ENCODE peak calls at places on chromosomes 16 and 17, in five cellular contexts. L is non-pigmented ciliary epithelial cell; T is NCI-H774; O is SHP77 treated with DMSO at 0.1 percent for 48 hours; S is stimulated activated CD4-positive, alpha-beta T cell treated with anti-CD3 and anti-CD28 coated beads, Interleukin-4, amount 100 ng/mL, for 24 hours. D is an unnamed sample.

GRCh38 chr17:58491510-58492045 is 3.4 kb upstream of the HSF5 start:
- DNase-seq in L (no peak), T (no peak), O (no peak), S (no peak), D (no peak)

GRCh38 chr16:35208001-35208935 is 1748.9 kb downstream of the TP53TG3F start:
- DNase-seq in L (no peak), T (no peak), O (peak), S (no peak), D (no peak)

GRCh38 chr17:798246-798645 is 16.1 kb downstream of the MRM3 start:
- DNase-seq in L (no peak), T (no peak), O (no peak), S (no peak), D (no peak)

GRCh38 chr17:78375401-78376079 is 2.9 kb upstream of the PGS1 start:
- DNase-seq in L (peak), T (no peak), O (no peak), S (no peak), D (peak)

GRCh38 chr16:15032547-15033308 is 23.1 kb downstream of the NTAN1 start:
- DNase-seq in L (no peak), T (no peak), O (no peak), S (no peak), D (no peak)

GRCh38 chr17:9557846-9558245 is 17.8 kb downstream of the STX8 start:
- DNase-seq in L (no peak), T (no peak), O (no peak), S (no peak), D (no peak)

GRCh38 chr17:15446036-15446435 is 21.4 kb downstream of the CDRT4 start:
- DNase-seq in L (no peak), T (no peak), O (no peak), S (no peak), D (no peak)

GRCh38 chr17:16462070-16462864 is 29.7 kb downstream of the LRRC75A start:
- DNase-seq in L (no peak), T (no peak), O (no peak), S (no peak), D (no peak)

GRCh38 chr17:55709984-55710383 is 12.7 kb downstream of the TMEM100 start:
- DNase-seq in L (no peak), T (no peak), O (no peak), S (no peak), D (no peak)